ENCODE peak calls at places on chromosomes 3 and 15, in five cellular contexts. I is tibial nerve; T is H1; J is occipital lobe; Y is activated CD8-positive, alpha-beta memory T cell treated with anti-CD3 and anti-CD28 coated beads for 24 hours. N is an unnamed sample.
A peak's percentile ranks its signal among the peaks of the same experiment; 100 is the strongest.

GRCh38 chr3:171444291-171444690 is 15.9 kb downstream of the TNIK start:
- DNase-seq in I (no peak), T (no peak), J (no peak), Y (no peak), N (no peak)

GRCh38 chr15:88657326-88658069 is 18.7 kb downstream of the ISG20 start:
- DNase-seq in I (no peak), T (no peak), J (no peak), Y (peak; percentile 55), N (peak; percentile 40)

GRCh38 chr15:67066041-67067021 is 929 bp downstream of the SMAD3 start:
- DNase-seq in I (no peak), T (no peak), J (no peak), Y (peak; percentile 77), N (no peak)

GRCh38 chr3:170513674-170514073 is 72.2 kb downstream of the SLC7A14 start:
- DNase-seq in I (no peak), T (no peak), J (no peak), Y (no peak), N (no peak)

GRCh38 chr3:100210777-100211145 is 50.0 kb upstream of the TBC1D23 start:
- DNase-seq in I (no peak), T (peak; percentile 31), J (no peak), Y (no peak), N (no peak)

GRCh38 chr3:129278970-129279906 is 568 bp downstream of the HMCES start:
- DNase-seq in I (peak; percentile 24), T (peak; percentile 34), J (peak; percentile 5), Y (peak; percentile 84), N (no peak)

GRCh38 chr15:89203705-89204273 is 17.6 kb downstream of the RLBP1 start:
- DNase-seq in I (no peak), T (no peak), J (no peak), Y (peak; percentile 68), N (no peak)

GRCh38 chr15:47717036-47717611 is at the start of gene SEMA6D:
- DNase-seq in I (peak; percentile 62), T (peak; percentile 31), J (peak; percentile 77), Y (no peak), N (peak; percentile 27)

GRCh38 chr3:123658860-123659221 is 74.0 kb upstream of the HACD2 start:
- DNase-seq in I (no peak), T (no peak), J (no peak), Y (no peak), N (no peak)

GRCh38 chr3:78794431-78794830 is 973.4 kb downstream of the ROBO1 start:
- DNase-seq in I (no peak), T (no peak), J (no peak), Y (no peak), N (no peak)

GRCh38 chr3:101065962-101066361 is 72.7 kb upstream of the ABI3BP start:
- DNase-seq in I (no peak), T (no peak), J (no peak), Y (no peak), N (peak; percentile 74)

GRCh38 chr3:171374260-171374659 is 85.9 kb downstream of the TNIK start:
- DNase-seq in I (no peak), T (no peak), J (no peak), Y (no peak), N (no peak)

GRCh38 chr3:10645800-10646199 is 140.4 kb upstream of the ATP2B2 start:
- DNase-seq in I (no peak), T (no peak), J (no peak), Y (peak; percentile 24), N (no peak)

GRCh38 chr15:20351448-20351961 is 190.1 kb downstream of the GOLGA6L6 start:
- DNase-seq in I (no peak), T (no peak), J (no peak), Y (no peak), N (no peak)

GRCh38 chr3:25460751-25461150 is 32.7 kb downstream of the RARB start:
- DNase-seq in I (no peak), T (no peak), J (no peak), Y (no peak), N (no peak)

GRCh38 chr3:112651516-112651915 is 10.6 kb upstream of the CCDC80 start:
- DNase-seq in I (no peak), T (no peak), J (no peak), Y (no peak), N (no peak)

GRCh38 chr15:89628791-89629715 is 26.2 kb downstream of the KIF7 start:
- DNase-seq in I (no peak), T (no peak), J (no peak), Y (peak; percentile 40), N (no peak)

GRCh38 chr3:52136513-52136912 is 17.7 kb downstream of the POC1A start:
- DNase-seq in I (peak; percentile 63), T (no peak), J (no peak), Y (no peak), N (no peak)